ENCODE peak calls at places on chromosome 18, in seven cellular contexts. P is erythroblast; J is heart left ventricle; H is renal cortical epithelial cell; Y is activated CD4-positive, alpha-beta T cell treated with anti-CD3 and anti-CD28 coated beads, Interleukin-2, amount 50 U/mL, for 1 hour; W is effector memory CD8-positive, alpha-beta T cell; X is GM18507. I is an unnamed sample.

GRCh38 chr18:56034954-56035353 is 447.0 kb upstream of the TCF4 start:
- DNase-seq in P (no peak), J (no peak), H (no peak), Y (no peak), W (no peak), X (no peak), I (no peak)

GRCh38 chr18:50722311-50722710 is 97.5 kb downstream of the MRO start:
- DNase-seq in P (no peak), J (no peak), H (no peak), Y (no peak), W (no peak), X (no peak), I (no peak)

GRCh38 chr18:14924226-14924625 is 176.3 kb downstream of the ANKRD30B start:
- DNase-seq in P (no peak), J (no peak), H (no peak), Y (no peak), W (no peak), X (no peak), I (no peak)

GRCh38 chr18:568731-569130 is 11.4 kb upstream of the CETN1 start:
- DNase-seq in P (no peak), J (no peak), H (no peak), Y (no peak), W (no peak), X (no peak), I (no peak)

GRCh38 chr18:62118324-62118723 is 68.5 kb downstream of the PIGN start:
- DNase-seq in P (no peak), J (no peak), H (no peak), Y (no peak), W (no peak), X (no peak), I (peak)

GRCh38 chr18:38545071-38545470 is 979.5 kb upstream of the CELF4 start:
- DNase-seq in P (peak), J (no peak), H (peak), Y (no peak), W (no peak), X (no peak), I (no peak)

GRCh38 chr18:14975431-14975830 is 227.5 kb downstream of the ANKRD30B start:
- DNase-seq in P (no peak), J (no peak), H (no peak), Y (no peak), W (no peak), X (no peak), I (no peak)

GRCh38 chr18:62033756-62034155 is 140.9 kb upstream of the RNF152 start:
- DNase-seq in P (no peak), J (no peak), H (no peak), Y (no peak), W (no peak), X (no peak), I (no peak)

GRCh38 chr18:7950380-7951143 is 383.4 kb downstream of the PTPRM start:
- DNase-seq in P (no peak), J (no peak), H (peak), Y (no peak), W (no peak), X (no peak), I (peak)

I was measured in stromal cell of bone marrow.